ENCODE peak calls at places on chromosomes 4 and X, in ten cellular contexts. One of them, this sample, is unnamed.

GRCh38 chrX:42714981-42715688 is 62.8 kb downstream of the PPP1R2C start:
- DNase-seq in NCI-H1694: peak
- DNase-seq in naive thymus-derived CD4-positive, alpha-beta T cell: peak
- DNase-seq in activated T-cell treated with anti-CD3 and anti-CD28 coated beads for 48 hours: peak
- DNase-seq in AG20443: peak
- DNase-seq in iPS DF 6.9: peak
- DNase-seq in fibroblast of the aortic adventitia: no peak
- DNase-seq in NCI-H1417: no peak
- DNase-seq in HL-60: peak
- DNase-seq in OCI-LY7: no peak
- DNase-seq in this sample: peak

GRCh38 chr4:118224239-118224829 is 128.5 kb downstream of the PRSS12 start:
- DNase-seq in HL-60: peak
- DNase-seq in AG20443: peak
- DNase-seq in iPS DF 6.9: peak
- DNase-seq in OCI-LY7: peak
- DNase-seq in NCI-H1694: peak
- DNase-seq in NCI-H1417: peak
- DNase-seq in fibroblast of the aortic adventitia: peak
- DNase-seq in activated T-cell treated with anti-CD3 and anti-CD28 coated beads for 48 hours: no peak
- DNase-seq in naive thymus-derived CD4-positive, alpha-beta T cell: peak
- DNase-seq in this sample: peak

GRCh38 chr4:1593038-1593417 is 91.1 kb downstream of the FAM53A start:
- DNase-seq in fibroblast of the aortic adventitia: no peak
- DNase-seq in NCI-H1694: no peak
- DNase-seq in OCI-LY7: no peak
- DNase-seq in naive thymus-derived CD4-positive, alpha-beta T cell: no peak
- DNase-seq in AG20443: no peak
- DNase-seq in iPS DF 6.9: no peak
- DNase-seq in HL-60: no peak
- DNase-seq in activated T-cell treated with anti-CD3 and anti-CD28 coated beads for 48 hours: no peak
- DNase-seq in NCI-H1417: no peak
- DNase-seq in this sample: no peak

GRCh38 chr4:150039790-150040189 is 38.5 kb upstream of the DCLK2 start:
- DNase-seq in iPS DF 6.9: no peak
- DNase-seq in NCI-H1417: no peak
- DNase-seq in OCI-LY7: peak
- DNase-seq in activated T-cell treated with anti-CD3 and anti-CD28 coated beads for 48 hours: no peak
- DNase-seq in HL-60: no peak
- DNase-seq in NCI-H1694: peak
- DNase-seq in naive thymus-derived CD4-positive, alpha-beta T cell: no peak
- DNase-seq in AG20443: no peak
- DNase-seq in fibroblast of the aortic adventitia: no peak
- DNase-seq in this sample: no peak

GRCh38 chr4:101356928-101357327 is 9.6 kb upstream of the PPP3CA start:
- DNase-seq in NCI-H1694: no peak
- DNase-seq in iPS DF 6.9: no peak
- DNase-seq in activated T-cell treated with anti-CD3 and anti-CD28 coated beads for 48 hours: no peak
- DNase-seq in OCI-LY7: no peak
- DNase-seq in AG20443: peak
- DNase-seq in naive thymus-derived CD4-positive, alpha-beta T cell: no peak
- DNase-seq in fibroblast of the aortic adventitia: peak
- DNase-seq in HL-60: no peak
- DNase-seq in NCI-H1417: no peak
- DNase-seq in this sample: no peak

GRCh38 chr4:2791518-2792395 is 1.1 kb upstream of the SH3BP2 start:
- DNase-seq in naive thymus-derived CD4-positive, alpha-beta T cell: no peak
- DNase-seq in HL-60: no peak
- DNase-seq in OCI-LY7: no peak
- DNase-seq in AG20443: no peak
- DNase-seq in iPS DF 6.9: no peak
- DNase-seq in activated T-cell treated with anti-CD3 and anti-CD28 coated beads for 48 hours: no peak
- DNase-seq in NCI-H1417: no peak
- DNase-seq in fibroblast of the aortic adventitia: no peak
- DNase-seq in NCI-H1694: no peak
- DNase-seq in this sample: no peak

GRCh38 chrX:44020693-44021092 is 47.5 kb upstream of the NDP start:
- DNase-seq in activated T-cell treated with anti-CD3 and anti-CD28 coated beads for 48 hours: no peak
- DNase-seq in iPS DF 6.9: no peak
- DNase-seq in naive thymus-derived CD4-positive, alpha-beta T cell: no peak
- DNase-seq in AG20443: no peak
- DNase-seq in HL-60: no peak
- DNase-seq in NCI-H1694: no peak
- DNase-seq in NCI-H1417: no peak
- DNase-seq in fibroblast of the aortic adventitia: no peak
- DNase-seq in OCI-LY7: no peak
- DNase-seq in this sample: no peak

GRCh38 chr4:122758033-122758432 is 25.5 kb downstream of the BBS12 start:
- DNase-seq in HL-60: no peak
- DNase-seq in NCI-H1417: no peak
- DNase-seq in NCI-H1694: peak
- DNase-seq in fibroblast of the aortic adventitia: peak
- DNase-seq in OCI-LY7: peak
- DNase-seq in AG20443: peak
- DNase-seq in iPS DF 6.9: no peak
- DNase-seq in activated T-cell treated with anti-CD3 and anti-CD28 coated beads for 48 hours: no peak
- DNase-seq in naive thymus-derived CD4-positive, alpha-beta T cell: peak
- DNase-seq in this sample: peak

GRCh38 chr4:4424499-4425115 is 37.7 kb downstream of the NSG1 start:
- DNase-seq in NCI-H1694: no peak
- DNase-seq in naive thymus-derived CD4-positive, alpha-beta T cell: no peak
- DNase-seq in iPS DF 6.9: no peak
- DNase-seq in fibroblast of the aortic adventitia: no peak
- DNase-seq in OCI-LY7: no peak
- DNase-seq in HL-60: no peak
- DNase-seq in NCI-H1417: no peak
- DNase-seq in AG20443: no peak
- DNase-seq in activated T-cell treated with anti-CD3 and anti-CD28 coated beads for 48 hours: no peak
- DNase-seq in this sample: no peak

GRCh38 chr4:6114601-6115000 is 85.7 kb downstream of the JAKMIP1 start:
- DNase-seq in naive thymus-derived CD4-positive, alpha-beta T cell: no peak
- DNase-seq in AG20443: no peak
- DNase-seq in iPS DF 6.9: no peak
- DNase-seq in NCI-H1417: no peak
- DNase-seq in activated T-cell treated with anti-CD3 and anti-CD28 coated beads for 48 hours: no peak
- DNase-seq in fibroblast of the aortic adventitia: no peak
- DNase-seq in HL-60: no peak
- DNase-seq in OCI-LY7: no peak
- DNase-seq in NCI-H1694: no peak
- DNase-seq in this sample: no peak

GRCh38 chr4:86961103-86961502 is 26.3 kb downstream of the AFF1 start:
- DNase-seq in iPS DF 6.9: no peak
- DNase-seq in NCI-H1694: no peak
- DNase-seq in fibroblast of the aortic adventitia: no peak
- DNase-seq in naive thymus-derived CD4-positive, alpha-beta T cell: no peak
- DNase-seq in OCI-LY7: peak
- DNase-seq in NCI-H1417: no peak
- DNase-seq in HL-60: peak
- DNase-seq in AG20443: no peak
- DNase-seq in activated T-cell treated with anti-CD3 and anti-CD28 coated beads for 48 hours: no peak
- DNase-seq in this sample: no peak

GRCh38 chr4:4217123-4217522 is 9.6 kb downstream of the OTOP1 start:
- DNase-seq in HL-60: no peak
- DNase-seq in NCI-H1694: no peak
- DNase-seq in naive thymus-derived CD4-positive, alpha-beta T cell: no peak
- DNase-seq in activated T-cell treated with anti-CD3 and anti-CD28 coated beads for 48 hours: no peak
- DNase-seq in NCI-H1417: no peak
- DNase-seq in OCI-LY7: no peak
- DNase-seq in iPS DF 6.9: no peak
- DNase-seq in AG20443: no peak
- DNase-seq in fibroblast of the aortic adventitia: no peak
- DNase-seq in this sample: no peak